ENCODE peak calls at places on chromosomes 7 and 10, in eight cellular contexts. I, R, T, B, Y, O, C and H are unnamed samples.

GRCh38 chr10:34348917-34349509 is 466.1 kb downstream of the PARD3 start:
- DNase-seq in I (no peak), R (no peak), T (no peak), B (no peak), Y (peak; percentile 29), O (no peak), C (no peak), H (no peak)

GRCh38 chr10:89391882-89392756 is at the start of gene IFIT1:
- DNase-seq in I (peak; percentile 68), R (no peak), T (peak; percentile 37), B (peak; percentile 36), Y (no peak), O (peak; percentile 55), C (peak; percentile 94), H (peak; percentile 69)

GRCh38 chr7:104341545-104341944 is 13.1 kb downstream of the LHFPL3 start:
- DNase-seq in I (no peak), R (no peak), T (peak; percentile 78), B (no peak), Y (no peak), O (peak; percentile 69), C (no peak), H (no peak)

GRCh38 chr10:79116801-79117723 is 48.3 kb downstream of the ZMIZ1 start:
- DNase-seq in I (no peak), R (no peak), T (no peak), B (no peak), Y (peak; percentile 76), O (no peak), C (peak; percentile 48), H (no peak)

GRCh38 chr10:4263281-4263921 is 478.4 kb upstream of the KLF6 start:
- DNase-seq in I (no peak), R (no peak), T (no peak), B (no peak), Y (no peak), O (no peak), C (no peak), H (no peak)

GRCh38 chr10:6578221-6579192 is 1.6 kb downstream of the PRKCQ start:
- DNase-seq in I (no peak), R (no peak), T (no peak), B (peak; percentile 52), Y (no peak), O (no peak), C (no peak), H (no peak)

GRCh38 chr7:101410743-101411476 is 48.2 kb downstream of the COL26A1 start:
- DNase-seq in I (peak; percentile 27), R (no peak), T (peak; percentile 97), B (peak; percentile 54), Y (no peak), O (peak; percentile 94), C (no peak), H (no peak)

GRCh38 chr7:44824894-44825526 is 22.9 kb downstream of the H2AZ2 start:
- DNase-seq in I (no peak), R (no peak), T (no peak), B (no peak), Y (no peak), O (no peak), C (no peak), H (no peak)

GRCh38 chr7:87317691-87318245 is 27.7 kb upstream of the CROT start:
- DNase-seq in I (no peak), R (no peak), T (no peak), B (no peak), Y (no peak), O (no peak), C (no peak), H (peak; percentile 61)

DNA sequence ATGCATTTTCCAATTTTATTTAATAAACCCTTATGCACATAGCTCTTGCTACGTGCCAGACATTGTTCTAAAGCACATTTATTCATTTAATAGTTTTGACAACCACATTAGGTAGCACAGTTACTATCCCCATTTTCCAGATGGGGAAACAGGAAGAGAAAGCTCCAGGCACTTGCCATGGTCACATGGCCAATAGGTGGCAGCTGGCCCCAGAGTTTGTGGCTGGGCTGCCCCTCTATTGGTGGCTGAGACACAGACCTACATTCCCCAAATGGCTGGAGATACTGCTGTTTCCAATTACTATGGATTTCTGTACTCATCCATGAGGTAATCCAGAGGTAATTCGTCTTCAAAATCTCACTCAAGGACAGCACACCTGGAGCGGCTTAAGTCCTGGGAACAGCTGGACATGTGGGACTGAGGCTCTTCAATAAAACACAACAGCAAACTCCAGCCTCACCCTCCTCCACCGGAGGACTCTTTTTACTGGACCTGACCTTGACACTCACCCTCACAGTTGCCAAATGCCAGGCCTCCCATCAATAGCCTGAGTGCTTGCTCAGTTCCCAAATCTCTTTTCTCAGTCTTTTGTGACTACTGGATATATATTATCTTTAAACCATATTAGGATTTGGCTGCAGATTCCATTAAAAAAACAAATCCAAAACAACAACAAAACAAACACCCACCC is 106.1 kb downstream of the CLEC2L start:
- DNase-seq in I (no peak), R (no peak), T (no peak), B (no peak), Y (no peak), O (no peak), C (no peak), H (no peak)
- TF ChIP-seq CTCF in I (no peak), R (no peak), T (peak; percentile 35), B (no peak), Y (no peak), O (no peak), C (no peak), H (peak; percentile 9)

GRCh38 chr10:101130141-101130540 is 959 bp upstream of the TLX1 start:
- DNase-seq in I (no peak), R (no peak), T (no peak), B (no peak), Y (no peak), O (no peak), C (no peak), H (no peak)
- H3K27me3 ChIP-seq in I (peaks cover 7% of the 10 kb centered on the region), R (no peaks in the 10 kb centered on the region), T (peaks cover 98% of the 10 kb centered on the region), B (peaks cover 43% of the 10 kb centered on the region), Y (peaks cover 97% of the 10 kb centered on the region), O (peaks cover 90% of the 10 kb centered on the region), C (peaks cover 94% of the 10 kb centered on the region), H (peaks cover 100% of the 10 kb centered on the region)

GRCh38 chr10:114766470-114766869 is 55.1 kb upstream of the FHIP2A start:
- DNase-seq in I (no peak), R (no peak), T (no peak), B (no peak), Y (no peak), O (no peak), C (no peak), H (no peak)
- H3K4me1 ChIP-seq in I (peaks cover 21% of the 10 kb centered on the region), R (no peaks in the 10 kb centered on the region), T (peaks cover 3% of the 10 kb centered on the region), B (peaks cover 7% of the 10 kb centered on the region), Y (peaks cover 11% of the 10 kb centered on the region), O (no peaks in the 10 kb centered on the region), C (peaks cover 6% of the 10 kb centered on the region), H (peaks cover 6% of the 10 kb centered on the region)

GRCh38 chr10:128927821-128928220 is 539.2 kb upstream of the MGMT start:
- DNase-seq in I (no peak), R (no peak), T (no peak), B (no peak), Y (no peak), O (no peak), C (no peak), H (no peak)

GRCh38 chr10:128932071-128932820 is 534.8 kb upstream of the MGMT start:
- DNase-seq in I (no peak), R (no peak), T (no peak), B (no peak), Y (no peak), O (no peak), C (no peak), H (no peak)

GRCh38 chr10:128930422-128930821 is 536.6 kb upstream of the MGMT start:
- DNase-seq in I (no peak), R (no peak), T (no peak), B (no peak), Y (no peak), O (no peak), C (no peak), H (no peak)

GRCh38 chr10:128928231-128928836 is 538.7 kb upstream of the MGMT start:
- DNase-seq in I (no peak), R (no peak), T (no peak), B (no peak), Y (no peak), O (no peak), C (no peak), H (no peak)

DNA sequence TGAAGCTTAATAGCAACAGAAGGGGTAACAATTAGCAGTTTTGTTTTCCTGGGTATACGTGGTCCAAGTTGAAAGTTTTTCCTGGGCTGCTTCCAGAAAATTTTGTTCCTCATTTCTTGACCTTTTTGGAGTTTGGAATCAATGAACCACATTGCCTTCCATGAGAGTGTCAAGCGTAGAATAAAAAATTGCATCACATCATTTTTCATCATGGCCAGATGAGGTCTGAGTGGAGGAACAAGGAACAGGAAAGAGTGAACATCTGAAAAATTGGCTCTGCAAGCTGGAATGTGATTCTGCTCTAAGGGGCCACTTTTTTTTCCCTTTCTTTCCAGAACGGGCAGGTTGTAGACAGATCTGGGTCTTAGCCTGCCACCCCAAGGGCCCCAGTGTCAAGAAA is 537.1 kb upstream of the MGMT start:
- DNase-seq in I (no peak), R (no peak), T (no peak), B (no peak), Y (no peak), O (no peak), C (no peak), H (no peak)
- TF ChIP-seq CTCF in I (no peak), R (no peak), T (no peak), B (no peak), Y (no peak), O (no peak), C (no peak), H (no peak)

GRCh38 chr7:49775949-49776443 is 2.6 kb downstream of the VWC2 start:
- DNase-seq in I (no peak), R (no peak), T (no peak), B (no peak), Y (no peak), O (no peak), C (no peak), H (no peak)

GRCh38 chr7:49774459-49775064 is 1.1 kb downstream of the VWC2 start:
- DNase-seq in I (no peak), R (no peak), T (peak; percentile 51), B (no peak), Y (no peak), O (peak; percentile 39), C (no peak), H (no peak)

GRCh38 chr7:49776994-49777393 is 3.6 kb downstream of the VWC2 start:
- DNase-seq in I (no peak), R (no peak), T (peak; percentile 74), B (no peak), Y (no peak), O (no peak), C (no peak), H (no peak)

GRCh38 chr7:49773939-49774458 is 561 bp downstream of the VWC2 start:
- DNase-seq in I (no peak), R (no peak), T (peak; percentile 50), B (no peak), Y (no peak), O (peak; percentile 42), C (no peak), H (no peak)

GRCh38 chr7:49775065-49775948 is 1.9 kb downstream of the VWC2 start:
- DNase-seq in I (no peak), R (no peak), T (peak; percentile 49), B (no peak), Y (no peak), O (peak; percentile 31), C (no peak), H (no peak)
- H3K27me3 ChIP-seq in I (no peaks in the 10 kb centered on the region), R (no peaks in the 10 kb centered on the region), T (peaks cover 36% of the 10 kb centered on the region), B (no peaks in the 10 kb centered on the region), Y (peaks cover 60% of the 10 kb centered on the region), O (peaks cover 65% of the 10 kb centered on the region), C (peaks cover 25% of the 10 kb centered on the region), H (peaks cover 75% of the 10 kb centered on the region)

GRCh38 chr10:69749180-69750010 is 52.3 kb upstream of the COL13A1 start:
- DNase-seq in I (no peak), R (no peak), T (no peak), B (no peak), Y (no peak), O (no peak), C (peak; percentile 50), H (peak; percentile 43)
- H3K4me1 ChIP-seq in I (peaks cover 11% of the 10 kb centered on the region), R (no peaks in the 10 kb centered on the region), T (peaks cover 3% of the 10 kb centered on the region), B (no peaks in the 10 kb centered on the region), Y (no peaks in the 10 kb centered on the region), O (peaks cover 8% of the 10 kb centered on the region), C (peaks cover 7% of the 10 kb centered on the region), H (peaks cover 7% of the 10 kb centered on the region)